ENCODE peak calls at places on chromosome 10, in five cellular contexts. One of them, this sample, is unnamed.
A peak's percentile ranks its signal among the peaks of the same experiment; 100 is the strongest.

GRCh38 chr10:133377818-133378250 is 1.2 kb upstream of the PAOX start:
- DNase-seq in uterus: no peak
- DNase-seq in stomach: no peak
- DNase-seq in fibroblast of mammary gland: no peak
- DNase-seq in retinal pigment epithelial cell: no peak
- DNase-seq in this sample: no peak

GRCh38 chr10:13099666-13100348 is at the start of gene OPTN:
- DNase-seq in uterus: peak; percentile 79
- DNase-seq in stomach: peak; percentile 74
- DNase-seq in fibroblast of mammary gland: peak; percentile 76
- DNase-seq in retinal pigment epithelial cell: peak; percentile 23
- DNase-seq in this sample: peak; percentile 26

GRCh38 chr10:126160971-126161630 is 227.2 kb downstream of the ADAM12 start:
- DNase-seq in uterus: no peak
- DNase-seq in stomach: no peak
- DNase-seq in fibroblast of mammary gland: peak; percentile 68
- DNase-seq in retinal pigment epithelial cell: no peak
- DNase-seq in this sample: no peak

GRCh38 chr10:98646998-98647917 is 200.5 kb upstream of the HPS1 start:
- DNase-seq in uterus: no peak
- DNase-seq in stomach: no peak
- DNase-seq in fibroblast of mammary gland: no peak
- DNase-seq in retinal pigment epithelial cell: no peak
- DNase-seq in this sample: no peak

GRCh38 chr10:91164520-91165065 is 55.9 kb upstream of the PCGF5 start:
- DNase-seq in uterus: no peak
- DNase-seq in stomach: no peak
- DNase-seq in fibroblast of mammary gland: peak; percentile 61
- DNase-seq in retinal pigment epithelial cell: no peak
- DNase-seq in this sample: no peak

GRCh38 chr10:78684954-78685353 is 383.8 kb upstream of the ZMIZ1 start:
- DNase-seq in uterus: no peak
- DNase-seq in stomach: no peak
- DNase-seq in fibroblast of mammary gland: no peak
- DNase-seq in retinal pigment epithelial cell: no peak
- DNase-seq in this sample: no peak

GRCh38 chr10:125094111-125094705 is 66.2 kb downstream of the CTBP2 start:
- DNase-seq in uterus: no peak
- DNase-seq in stomach: peak; percentile 17
- DNase-seq in fibroblast of mammary gland: no peak
- DNase-seq in retinal pigment epithelial cell: no peak
- DNase-seq in this sample: no peak

GRCh38 chr10:70561051-70561450 is 41.5 kb downstream of the PRF1 start:
- DNase-seq in uterus: no peak
- DNase-seq in stomach: no peak
- DNase-seq in fibroblast of mammary gland: peak; percentile 29
- DNase-seq in retinal pigment epithelial cell: no peak
- DNase-seq in this sample: no peak

GRCh38 chr10:15476337-15476736 is 105.2 kb upstream of the FAM171A1 start:
- DNase-seq in uterus: no peak
- DNase-seq in stomach: no peak
- DNase-seq in fibroblast of mammary gland: no peak
- DNase-seq in retinal pigment epithelial cell: no peak
- DNase-seq in this sample: no peak

GRCh38 chr10:15482168-15482567 is 111.1 kb upstream of the FAM171A1 start:
- DNase-seq in uterus: no peak
- DNase-seq in stomach: no peak
- DNase-seq in fibroblast of mammary gland: peak; percentile 76
- DNase-seq in retinal pigment epithelial cell: no peak
- DNase-seq in this sample: no peak

GRCh38 chr10:15478950-15479349 is 107.9 kb upstream of the FAM171A1 start:
- DNase-seq in uterus: no peak
- DNase-seq in stomach: no peak
- DNase-seq in fibroblast of mammary gland: no peak
- DNase-seq in retinal pigment epithelial cell: no peak
- DNase-seq in this sample: no peak

GRCh38 chr10:15474671-15475070 is 103.6 kb upstream of the FAM171A1 start:
- DNase-seq in uterus: no peak
- DNase-seq in stomach: no peak
- DNase-seq in fibroblast of mammary gland: peak; percentile 61
- DNase-seq in retinal pigment epithelial cell: no peak
- DNase-seq in this sample: no peak

DNA sequence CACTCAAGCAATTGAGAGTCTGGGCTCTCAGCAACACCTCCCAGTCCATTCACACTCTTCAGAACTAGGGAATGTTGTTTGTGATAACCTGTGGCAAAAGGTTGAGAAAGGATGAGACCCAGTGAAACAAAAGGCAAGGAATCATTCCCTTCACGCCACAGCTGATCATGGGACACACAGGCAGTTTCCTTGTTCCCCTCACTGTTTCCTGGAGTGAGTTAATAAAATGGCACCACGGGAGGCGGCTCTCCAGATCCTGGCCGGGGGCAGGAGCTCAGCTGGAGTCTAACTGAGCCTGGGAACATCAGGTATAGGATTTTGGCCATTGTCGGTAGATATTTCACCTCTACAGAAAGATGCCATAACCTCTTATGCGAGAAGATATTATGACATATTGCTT is 107.3 kb upstream of the FAM171A1 start:
- DNase-seq in uterus: no peak
- DNase-seq in stomach: no peak
- DNase-seq in fibroblast of mammary gland: no peak
- DNase-seq in retinal pigment epithelial cell: no peak
- DNase-seq in this sample: no peak
- H3K4me3 ChIP-seq in uterus: no peak overlapping the region
- H3K4me3 ChIP-seq in stomach: no peak overlapping the region
- H3K4me3 ChIP-seq in fibroblast of mammary gland: no peak overlapping the region
- H3K4me3 ChIP-seq in retinal pigment epithelial cell: no peak overlapping the region
- H3K4me3 ChIP-seq in this sample: no peak overlapping the region

DNA sequence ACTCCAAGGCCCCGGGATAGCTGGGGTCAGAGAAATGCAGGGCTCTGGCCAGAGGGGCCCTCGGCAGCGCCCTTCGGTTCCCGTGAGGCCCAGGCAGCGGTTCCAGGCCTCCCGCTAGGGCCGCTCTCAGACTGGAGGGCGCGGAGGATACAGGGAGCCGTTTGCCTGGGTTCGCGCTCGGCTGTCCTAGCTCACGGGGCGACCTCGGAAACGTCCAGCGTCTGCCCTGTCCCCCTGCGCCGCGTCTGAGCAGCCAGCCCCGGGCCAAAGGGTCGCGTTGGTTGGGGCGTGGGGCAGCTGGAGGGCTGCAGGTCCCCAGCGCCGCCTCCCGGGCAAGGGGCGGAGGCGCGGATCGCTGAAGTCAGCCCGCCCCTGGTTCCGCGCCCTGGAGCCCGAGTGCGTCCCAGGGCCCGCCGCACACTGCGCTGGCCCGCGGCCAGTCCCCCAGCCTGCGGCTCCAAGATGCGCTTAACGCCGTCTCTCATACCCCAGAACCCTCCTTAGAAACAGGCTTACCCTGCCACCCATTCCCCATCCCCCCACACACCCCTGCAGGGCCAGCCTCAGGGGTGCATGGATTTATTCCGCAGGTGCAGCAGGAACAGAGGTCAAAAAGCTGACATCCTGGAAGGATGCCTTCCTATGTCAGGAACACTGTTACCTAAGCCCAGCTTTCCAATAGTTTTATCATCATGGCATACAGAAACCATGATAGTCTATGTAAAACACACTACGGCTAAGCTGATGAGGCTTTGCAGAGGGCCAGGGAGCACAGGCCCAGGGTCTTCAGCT is 22.1 kb upstream of the OPN4 start:
- DNase-seq in uterus: no peak
- DNase-seq in stomach: peak; percentile 51
- DNase-seq in fibroblast of mammary gland: peak; percentile 14
- DNase-seq in retinal pigment epithelial cell: no peak
- DNase-seq in this sample: no peak
- H3K4me3 ChIP-seq in uterus: peak overlapping the region; percentile 6
- H3K4me3 ChIP-seq in stomach: peak overlapping the region; percentile 42
- H3K4me3 ChIP-seq in fibroblast of mammary gland: peak overlapping the region; percentile 33
- H3K4me3 ChIP-seq in retinal pigment epithelial cell: peak overlapping the region; percentile 43
- H3K4me3 ChIP-seq in this sample: peak overlapping the region; percentile 37

DNA sequence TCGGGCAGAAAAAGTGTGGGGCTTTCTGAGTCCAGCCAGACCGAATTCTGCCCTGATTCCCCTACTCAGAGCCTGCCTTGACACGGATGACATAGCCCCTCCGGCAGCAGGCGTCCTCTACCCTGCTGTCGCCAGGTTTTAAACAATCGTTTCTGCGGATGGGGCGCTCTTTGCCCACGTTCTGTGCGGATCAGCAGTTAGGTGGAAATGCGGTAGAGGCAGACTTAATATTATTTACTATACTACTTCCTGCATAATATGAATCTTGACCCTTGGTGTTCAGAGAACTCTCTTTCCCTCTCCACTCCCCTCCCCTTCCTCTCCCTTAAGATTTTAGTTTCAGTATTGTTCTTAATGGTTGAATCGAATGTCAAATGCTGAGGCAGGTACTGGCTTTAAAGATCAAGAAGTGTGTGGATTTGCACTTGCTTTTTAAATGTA is 2.4 kb downstream of the GATA3 start:
- DNase-seq in uterus: no peak
- DNase-seq in stomach: no peak
- DNase-seq in fibroblast of mammary gland: no peak
- DNase-seq in retinal pigment epithelial cell: no peak
- DNase-seq in this sample: no peak
- H3K4me3 ChIP-seq in uterus: no peak overlapping the region
- H3K4me3 ChIP-seq in stomach: peak overlapping the region; percentile 1
- H3K4me3 ChIP-seq in fibroblast of mammary gland: no peak overlapping the region
- H3K4me3 ChIP-seq in retinal pigment epithelial cell: no peak overlapping the region
- H3K4me3 ChIP-seq in this sample: no peak overlapping the region

DNA sequence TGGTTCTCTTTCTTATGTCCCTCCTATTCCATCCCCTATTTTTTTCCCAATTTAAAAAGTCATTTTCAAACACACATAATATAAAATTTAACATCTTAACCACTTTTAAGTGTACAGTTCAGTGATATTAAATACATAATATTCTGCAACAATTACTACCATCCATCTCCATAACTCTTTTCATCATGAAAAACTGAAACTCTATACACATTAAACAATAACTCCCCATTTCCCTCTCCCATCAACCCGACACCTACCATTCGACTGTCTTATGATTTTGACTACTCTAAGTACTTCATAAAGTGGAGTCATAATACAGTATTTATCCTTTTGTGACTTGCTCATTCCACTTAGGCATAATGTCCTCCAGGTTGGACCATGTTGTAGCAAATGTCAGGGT is 2.6 kb downstream of the KIF11 start:
- DNase-seq in uterus: no peak
- DNase-seq in stomach: no peak
- DNase-seq in fibroblast of mammary gland: no peak
- DNase-seq in retinal pigment epithelial cell: no peak
- DNase-seq in this sample: no peak
- H3K4me3 ChIP-seq in uterus: no peak overlapping the region
- H3K4me3 ChIP-seq in stomach: no peak overlapping the region
- H3K4me3 ChIP-seq in fibroblast of mammary gland: no peak overlapping the region
- H3K4me3 ChIP-seq in retinal pigment epithelial cell: no peak overlapping the region
- H3K4me3 ChIP-seq in this sample: no peak overlapping the region